ENCODE peak calls at places on chromosomes 12 and 14, in six cellular contexts. One of them, this sample, is unnamed.
A peak's percentile ranks its signal among the peaks of the same experiment; 100 is the strongest.

GRCh38 chr12:113268136-113268535 is 46.9 kb downstream of the TPCN1 start:
- DNase-seq in activated naive CD4-positive, alpha-beta T cell: no peak
- DNase-seq in Daoy: no peak
- DNase-seq in choroid plexus epithelial cell: no peak
- DNase-seq in endothelial cell: no peak
- DNase-seq in effector memory CD8-positive, alpha-beta T cell: no peak
- DNase-seq in this sample: no peak

GRCh38 chr12:68334136-68334535 is 2.0 kb upstream of the MDM1 start:
- DNase-seq in activated naive CD4-positive, alpha-beta T cell: no peak
- DNase-seq in Daoy: peak; percentile 14
- DNase-seq in choroid plexus epithelial cell: no peak
- DNase-seq in endothelial cell: no peak
- DNase-seq in effector memory CD8-positive, alpha-beta T cell: no peak
- DNase-seq in this sample: no peak

GRCh38 chr12:103268831-103269514 is 226.8 kb downstream of the C12orf42 start:
- DNase-seq in activated naive CD4-positive, alpha-beta T cell: no peak
- DNase-seq in Daoy: no peak
- DNase-seq in choroid plexus epithelial cell: no peak
- DNase-seq in endothelial cell: no peak
- DNase-seq in effector memory CD8-positive, alpha-beta T cell: no peak
- DNase-seq in this sample: no peak

GRCh38 chr14:95597784-95598204 is 62.9 kb downstream of the GLRX5 start:
- DNase-seq in activated naive CD4-positive, alpha-beta T cell: no peak
- DNase-seq in Daoy: peak; percentile 84
- DNase-seq in choroid plexus epithelial cell: peak; percentile 19
- DNase-seq in endothelial cell: peak; percentile 40
- DNase-seq in effector memory CD8-positive, alpha-beta T cell: no peak
- DNase-seq in this sample: peak; percentile 43

GRCh38 chr14:65937079-65937803 is 524.7 kb downstream of the FUT8 start:
- DNase-seq in activated naive CD4-positive, alpha-beta T cell: no peak
- DNase-seq in Daoy: no peak
- DNase-seq in choroid plexus epithelial cell: no peak
- DNase-seq in endothelial cell: no peak
- DNase-seq in effector memory CD8-positive, alpha-beta T cell: no peak
- DNase-seq in this sample: no peak

GRCh38 chr12:69901141-69901900 is 76.3 kb downstream of the MYRFL start:
- DNase-seq in activated naive CD4-positive, alpha-beta T cell: no peak
- DNase-seq in Daoy: no peak
- DNase-seq in choroid plexus epithelial cell: no peak
- DNase-seq in endothelial cell: no peak
- DNase-seq in effector memory CD8-positive, alpha-beta T cell: no peak
- DNase-seq in this sample: no peak

GRCh38 chr12:127381043-127381668 is 885.8 kb upstream of the TMEM132C start:
- DNase-seq in activated naive CD4-positive, alpha-beta T cell: peak; percentile 1
- DNase-seq in Daoy: peak; percentile 71
- DNase-seq in choroid plexus epithelial cell: peak; percentile 35
- DNase-seq in endothelial cell: peak; percentile 4
- DNase-seq in effector memory CD8-positive, alpha-beta T cell: peak; percentile 3
- DNase-seq in this sample: no peak

GRCh38 chr12:27474344-27474743 is 27.8 kb downstream of the SMCO2 start:
- DNase-seq in activated naive CD4-positive, alpha-beta T cell: no peak
- DNase-seq in Daoy: peak; percentile 77
- DNase-seq in choroid plexus epithelial cell: peak; percentile 82
- DNase-seq in endothelial cell: no peak
- DNase-seq in effector memory CD8-positive, alpha-beta T cell: no peak
- DNase-seq in this sample: peak; percentile 85

GRCh38 chr12:120640840-120641833 is 711 bp downstream of the CABP1 start:
- DNase-seq in activated naive CD4-positive, alpha-beta T cell: no peak
- DNase-seq in Daoy: peak; percentile 67
- DNase-seq in choroid plexus epithelial cell: peak; percentile 50
- DNase-seq in endothelial cell: peak; percentile 72
- DNase-seq in effector memory CD8-positive, alpha-beta T cell: peak; percentile 52
- DNase-seq in this sample: peak; percentile 46

GRCh38 chr12:112170376-112170775 is 45.0 kb downstream of the TRAFD1 start:
- DNase-seq in activated naive CD4-positive, alpha-beta T cell: no peak
- DNase-seq in Daoy: peak; percentile 52
- DNase-seq in choroid plexus epithelial cell: peak; percentile 26
- DNase-seq in endothelial cell: peak; percentile 36
- DNase-seq in effector memory CD8-positive, alpha-beta T cell: peak; percentile 22
- DNase-seq in this sample: no peak

GRCh38 chr12:24931666-24932405 is 17.1 kb downstream of the BCAT1 start:
- DNase-seq in activated naive CD4-positive, alpha-beta T cell: no peak
- DNase-seq in Daoy: no peak
- DNase-seq in choroid plexus epithelial cell: no peak
- DNase-seq in endothelial cell: no peak
- DNase-seq in effector memory CD8-positive, alpha-beta T cell: no peak
- DNase-seq in this sample: peak; percentile 43